ENCODE peak calls at places on chromosomes 12 and 14, in six cellular contexts. F is fibroblast of mammary gland, K is ovary, S is cardiac muscle cell, M is HL-60, I is astrocyte of the spinal cord. R is an unnamed sample.
A peak's percentile ranks its signal among the peaks of the same experiment; 100 is the strongest.

GRCh38 chr12:10967409-10967808 is 19.3 kb downstream of the TAS2R50 start:
- DNase-seq in I (peak; percentile 66), K (no peak), M (no peak), F (peak; percentile 82), S (peak; percentile 61), R (peak; percentile 86)

GRCh38 chr14:94936411-94936892 is 166.5 kb upstream of the GSC start:
- DNase-seq in K (no peak), S (peak; percentile 83), I (peak; percentile 17), M (no peak), F (peak; percentile 55), R (peak; percentile 41)

GRCh38 chr12:122903704-122904034 is 7.7 kb upstream of the VPS37B start:
- DNase-seq in I (no peak), K (no peak), F (no peak), S (no peak), M (no peak), R (no peak)

GRCh38 chr12:120628919-120629318 is 11.5 kb upstream of the CABP1 start:
- DNase-seq in K (no peak), S (no peak), M (no peak), I (no peak), F (no peak), R (no peak)

GRCh38 chr12:123750159-123750656 is 11.9 kb upstream of the DNAH10 start:
- DNase-seq in I (no peak), M (no peak), K (no peak), S (no peak), F (no peak), R (no peak)

GRCh38 chr14:51561141-51561540 is 90.6 kb upstream of the FRMD6 start:
- DNase-seq in S (no peak), K (no peak), I (no peak), F (no peak), M (no peak), R (no peak)

GRCh38 chr12:7450667-7451066 is 6.7 kb upstream of the CD163L1 start:
- DNase-seq in S (no peak), K (no peak), F (no peak), M (no peak), I (no peak), R (no peak)

GRCh38 chr12:12835378-12836145 is 22.4 kb downstream of the DDX47 start:
- DNase-seq in S (no peak), F (no peak), K (no peak), M (no peak), I (peak; percentile 14), R (no peak)

GRCh38 chr14:60845523-60845922 is 111.0 kb downstream of the MNAT1 start:
- DNase-seq in M (peak; percentile 3), K (no peak), F (no peak), I (no peak), S (no peak), R (no peak)

GRCh38 chr12:32437095-32437515 is 37.7 kb downstream of the FGD4 start:
- DNase-seq in S (peak; percentile 91), I (peak; percentile 88), F (peak; percentile 89), K (no peak), M (no peak), R (peak; percentile 96)

GRCh38 chr12:48788852-48789775 is at the start of gene ADCY6:
- DNase-seq in M (no peak), F (peak; percentile 60), I (peak; percentile 79), S (peak; percentile 78), K (peak; percentile 84), R (peak; percentile 72)

GRCh38 chr14:42057176-42057575 is 450.5 kb downstream of the LRFN5 start:
- DNase-seq in K (no peak), I (peak; percentile 32), M (no peak), S (peak; percentile 43), F (peak; percentile 16), R (peak; percentile 52)

GRCh38 chr12:8692573-8692972 is 5.2 kb upstream of the RIMKLB start:
- DNase-seq in S (peak; percentile 71), M (no peak), F (peak; percentile 15), I (peak; percentile 76), K (peak; percentile 59), R (peak; percentile 83)

GRCh38 chr14:20059745-20060144 is at the start of gene OR4L1:
- DNase-seq in K (no peak), F (no peak), I (no peak), M (no peak), S (no peak), R (no peak)

GRCh38 chr12:52391618-52392002 is 6.2 kb upstream of the KRT84 start:
- DNase-seq in M (no peak), I (no peak), F (peak; percentile 16), S (peak; percentile 20), K (no peak), R (peak; percentile 33)

GRCh38 chr12:46153267-46153872 is 115.5 kb downstream of the SLC38A1 start:
- DNase-seq in K (no peak), F (peak; percentile 54), I (peak; percentile 42), S (peak; percentile 62), M (no peak), R (peak; percentile 59)

GRCh38 chr12:118358607-118359540 is 13.8 kb downstream of the TAOK3 start:
- DNase-seq in I (no peak), K (no peak), M (peak; percentile 53), S (no peak), F (no peak), R (no peak)
- H3K4me3 ChIP-seq in I (no peak overlapping the region), K (no peak overlapping the region), M (peak overlapping the region; percentile 46), S (no peak overlapping the region), F (no peak overlapping the region), R (no peak overlapping the region)

GRCh38 chr14:105167303-105168092 is 1.1 kb downstream of the JAG2 start:
- DNase-seq in I (no peak), M (no peak), S (no peak), F (no peak), K (no peak), R (no peak)
- TF ChIP-seq CTCF in I (no peak), M (no peak), S (no peak), F (no peak), K (no peak), R (no peak)

DNA sequence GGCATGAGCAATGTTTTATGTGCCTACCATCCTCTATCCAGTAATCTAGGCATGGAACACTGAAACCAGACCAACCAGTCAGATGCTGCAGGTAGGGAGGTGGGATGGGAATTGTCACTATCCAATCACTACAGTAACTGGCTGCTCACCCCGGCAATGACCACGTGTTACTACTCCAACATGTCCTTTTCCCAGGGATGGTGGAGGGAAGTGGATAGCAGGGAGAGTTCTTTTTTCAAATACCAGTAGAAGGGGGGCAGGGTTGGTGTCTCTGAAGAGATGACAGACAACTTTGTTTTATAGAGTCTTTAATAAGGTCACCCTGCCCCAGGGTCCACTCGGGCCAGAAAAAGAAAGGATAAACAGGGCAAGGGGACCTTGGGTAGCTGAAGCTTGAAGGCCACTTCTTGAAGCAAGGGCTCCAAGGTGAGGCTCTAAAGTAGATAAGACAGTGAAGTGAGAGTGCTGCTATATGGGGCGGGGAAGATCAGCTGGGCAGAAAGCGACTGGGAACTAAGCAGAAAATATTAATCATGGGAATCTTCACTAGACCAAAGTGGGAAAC is 14.7 kb upstream of the CDH24 start:
- DNase-seq in M (no peak), I (no peak), K (no peak), F (no peak), S (no peak), R (no peak)
- H3K4me3 ChIP-seq in M (no peak overlapping the region), I (no peak overlapping the region), K (no peak overlapping the region), F (no peak overlapping the region), S (peak overlapping the region; percentile 62), R (peak overlapping the region; percentile 97)

GRCh38 chr12:22252057-22252456 is 82.5 kb downstream of the ST8SIA1 start:
- DNase-seq in K (no peak), S (no peak), M (no peak), I (no peak), F (no peak), R (no peak)

GRCh38 chr12:22250762-22251161 is 83.7 kb downstream of the ST8SIA1 start:
- DNase-seq in K (no peak), M (peak; percentile 10), S (no peak), I (no peak), F (no peak), R (no peak)

GRCh38 chr12:22248079-22248478 is 86.4 kb downstream of the ST8SIA1 start:
- DNase-seq in F (no peak), M (no peak), S (no peak), K (no peak), I (no peak), R (no peak)

DNA sequence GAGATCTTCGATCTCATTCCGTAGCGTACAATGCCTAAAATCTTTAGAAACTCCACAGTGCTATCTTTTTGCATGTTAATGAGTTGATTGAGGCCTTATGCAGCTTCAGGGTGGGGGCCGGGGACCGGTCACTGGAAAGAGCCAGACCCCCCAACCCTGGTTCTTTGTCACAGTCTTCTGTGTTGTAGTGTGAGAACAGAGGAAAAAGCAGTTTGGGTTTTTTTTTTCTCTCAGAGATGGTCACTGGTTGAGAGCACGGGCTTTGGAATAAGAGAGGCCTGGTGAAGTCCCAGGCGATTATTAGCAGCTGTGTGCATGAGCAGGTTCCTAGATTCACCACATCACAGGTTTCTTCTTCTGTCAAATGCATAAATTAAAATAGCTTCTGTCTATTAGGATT is 88.1 kb downstream of the ST8SIA1 start:
- DNase-seq in K (no peak), S (no peak), I (no peak), F (no peak), M (no peak), R (no peak)
- TF ChIP-seq CTCF in K (no peak), S (no peak), I (no peak), F (no peak), M (no peak), R (no peak)

DNA sequence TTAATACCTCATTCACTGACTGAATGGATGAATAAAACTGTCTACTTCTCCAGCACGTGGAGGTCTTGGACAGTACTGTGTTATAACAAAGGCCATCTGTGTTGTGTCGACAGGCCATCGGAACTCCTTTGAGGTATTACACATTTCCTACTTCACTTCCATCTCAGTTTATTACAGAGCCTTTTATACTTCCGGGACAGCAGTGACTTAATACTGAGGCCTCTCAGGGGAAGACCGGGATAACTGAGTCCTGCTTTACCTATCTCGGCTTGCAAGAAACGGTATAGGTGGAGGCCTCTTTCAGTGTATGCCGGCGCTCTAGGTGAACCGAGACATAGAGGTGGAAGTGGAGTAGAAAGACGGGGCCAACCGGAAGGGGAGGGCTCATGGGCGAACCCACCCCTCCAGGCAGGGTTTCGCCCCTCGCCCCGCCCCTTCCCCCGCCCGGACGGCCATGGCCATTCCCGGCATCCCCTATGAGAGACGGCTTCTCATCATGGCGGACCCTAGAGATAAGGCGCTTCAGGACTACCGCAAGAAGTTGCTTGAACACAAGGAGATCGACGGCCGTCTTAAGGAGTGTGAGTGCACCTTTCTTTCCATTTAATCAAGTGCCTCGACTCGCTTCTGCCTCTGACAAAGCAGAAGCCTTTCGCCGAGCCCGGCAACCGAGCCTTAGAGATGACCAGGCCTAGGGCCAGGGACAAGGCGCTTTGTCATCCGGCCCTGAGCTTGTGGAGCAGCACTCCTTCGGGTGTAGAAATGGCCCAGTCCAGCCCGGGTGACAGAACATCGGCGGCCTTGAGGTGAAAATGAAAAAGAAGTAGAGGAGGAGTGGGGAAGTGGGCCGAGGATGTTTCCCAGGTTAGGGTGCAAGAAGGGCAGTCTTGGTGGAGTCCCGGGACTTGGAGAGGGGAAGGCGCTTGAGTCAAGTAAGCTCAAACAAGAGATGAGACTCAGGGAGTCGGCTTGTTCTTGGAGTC is at the start of gene PSMC6:
- DNase-seq in M (peak; percentile 93), I (peak; percentile 93), S (peak; percentile 93), K (peak; percentile 94), F (peak; percentile 81), R (peak; percentile 88)
- H3K4me3 ChIP-seq in M (peak within 1 kb of the TSS; percentile 77), I (peak within 1 kb of the TSS; percentile 84), S (peak within 1 kb of the TSS; percentile 88), K (peak within 1 kb of the TSS; percentile 60), F (peak within 1 kb of the TSS; percentile 97), R (peak within 1 kb of the TSS; percentile 93)

GRCh38 chr12:44510510-44510909 is 365.6 kb downstream of the NELL2 start:
- DNase-seq in M (no peak), F (no peak), K (no peak), S (no peak), I (no peak), R (no peak)
- TF ChIP-seq CTCF in M (no peak), F (no peak), K (no peak), S (no peak), I (no peak), R (no peak)

R was measured in fibroblast of pulmonary artery.